ENCODE peak calls at places on chromosome 6, in ten cellular contexts. One of them, this sample, is unnamed.

GRCh38 chr6:145929037-145929633 is 35.0 kb downstream of the SHPRH start:
- DNase-seq in activated B cell treated with CpG ODN at 0.5 μM for 24 hours: no peak
- DNase-seq in GM12864: peak
- DNase-seq in glutamatergic neuron: no peak
- DNase-seq in PC-3: peak
- DNase-seq in CD4-positive, alpha-beta T cell: no peak
- DNase-seq in tibial artery: no peak
- DNase-seq in ascending aorta: no peak
- DNase-seq in DND-41: no peak
- DNase-seq in bronchial epithelial cell: peak
- DNase-seq in this sample: no peak

GRCh38 chr6:40258531-40258930 is 324.3 kb upstream of the MOCS1 start:
- DNase-seq in activated B cell treated with CpG ODN at 0.5 μM for 24 hours: no peak
- DNase-seq in CD4-positive, alpha-beta T cell: no peak
- DNase-seq in GM12864: no peak
- DNase-seq in bronchial epithelial cell: no peak
- DNase-seq in tibial artery: no peak
- DNase-seq in glutamatergic neuron: no peak
- DNase-seq in DND-41: no peak
- DNase-seq in PC-3: no peak
- DNase-seq in ascending aorta: no peak
- DNase-seq in this sample: no peak

GRCh38 chr6:77883849-77884248 is 231.0 kb downstream of the MEI4 start:
- DNase-seq in ascending aorta: no peak
- DNase-seq in bronchial epithelial cell: peak
- DNase-seq in tibial artery: no peak
- DNase-seq in CD4-positive, alpha-beta T cell: no peak
- DNase-seq in glutamatergic neuron: no peak
- DNase-seq in activated B cell treated with CpG ODN at 0.5 μM for 24 hours: no peak
- DNase-seq in GM12864: no peak
- DNase-seq in PC-3: peak
- DNase-seq in DND-41: no peak
- DNase-seq in this sample: no peak

GRCh38 chr6:136541395-136541794 is 8.8 kb downstream of the MAP7 start:
- DNase-seq in ascending aorta: no peak
- DNase-seq in CD4-positive, alpha-beta T cell: no peak
- DNase-seq in glutamatergic neuron: no peak
- DNase-seq in bronchial epithelial cell: no peak
- DNase-seq in DND-41: no peak
- DNase-seq in activated B cell treated with CpG ODN at 0.5 μM for 24 hours: no peak
- DNase-seq in tibial artery: no peak
- DNase-seq in PC-3: no peak
- DNase-seq in GM12864: no peak
- DNase-seq in this sample: no peak

GRCh38 chr6:3831741-3832530 is 17.2 kb upstream of the FAM50B start:
- DNase-seq in activated B cell treated with CpG ODN at 0.5 μM for 24 hours: no peak
- DNase-seq in tibial artery: no peak
- DNase-seq in GM12864: no peak
- DNase-seq in CD4-positive, alpha-beta T cell: no peak
- DNase-seq in DND-41: no peak
- DNase-seq in glutamatergic neuron: no peak
- DNase-seq in ascending aorta: no peak
- DNase-seq in PC-3: no peak
- DNase-seq in bronchial epithelial cell: no peak
- DNase-seq in this sample: no peak

GRCh38 chr6:45727824-45728449 is 287.7 kb downstream of the CLIC5 start:
- DNase-seq in GM12864: no peak
- DNase-seq in ascending aorta: no peak
- DNase-seq in PC-3: no peak
- DNase-seq in CD4-positive, alpha-beta T cell: no peak
- DNase-seq in DND-41: no peak
- DNase-seq in bronchial epithelial cell: no peak
- DNase-seq in tibial artery: no peak
- DNase-seq in glutamatergic neuron: no peak
- DNase-seq in activated B cell treated with CpG ODN at 0.5 μM for 24 hours: no peak
- DNase-seq in this sample: no peak

GRCh38 chr6:57198926-57199636 is 23.0 kb downstream of the RAB23 start:
- DNase-seq in glutamatergic neuron: no peak
- DNase-seq in bronchial epithelial cell: no peak
- DNase-seq in PC-3: no peak
- DNase-seq in tibial artery: no peak
- DNase-seq in ascending aorta: no peak
- DNase-seq in activated B cell treated with CpG ODN at 0.5 μM for 24 hours: no peak
- DNase-seq in CD4-positive, alpha-beta T cell: no peak
- DNase-seq in DND-41: no peak
- DNase-seq in GM12864: no peak
- DNase-seq in this sample: no peak

GRCh38 chr6:137309078-137309762 is 90.0 kb upstream of the IFNGR1 start:
- DNase-seq in activated B cell treated with CpG ODN at 0.5 μM for 24 hours: no peak
- DNase-seq in tibial artery: peak
- DNase-seq in DND-41: peak
- DNase-seq in GM12864: no peak
- DNase-seq in bronchial epithelial cell: peak
- DNase-seq in PC-3: peak
- DNase-seq in CD4-positive, alpha-beta T cell: no peak
- DNase-seq in ascending aorta: peak
- DNase-seq in glutamatergic neuron: no peak
- DNase-seq in this sample: peak

GRCh38 chr6:97215157-97215769 is 67.8 kb downstream of the MMS22L start:
- DNase-seq in activated B cell treated with CpG ODN at 0.5 μM for 24 hours: no peak
- DNase-seq in tibial artery: no peak
- DNase-seq in CD4-positive, alpha-beta T cell: no peak
- DNase-seq in ascending aorta: no peak
- DNase-seq in PC-3: peak
- DNase-seq in glutamatergic neuron: peak
- DNase-seq in DND-41: peak
- DNase-seq in GM12864: no peak
- DNase-seq in bronchial epithelial cell: peak
- DNase-seq in this sample: no peak
- TF ChIP-seq CTCF in activated B cell treated with CpG ODN at 0.5 μM for 24 hours: no peak
- TF ChIP-seq CTCF in tibial artery: no peak
- TF ChIP-seq CTCF in CD4-positive, alpha-beta T cell: no peak
- TF ChIP-seq CTCF in ascending aorta: peak
- TF ChIP-seq CTCF in PC-3: peak
- TF ChIP-seq CTCF in glutamatergic neuron: peak
- TF ChIP-seq CTCF in DND-41: peak
- TF ChIP-seq CTCF in GM12864: peak
- TF ChIP-seq CTCF in bronchial epithelial cell: peak
- TF ChIP-seq CTCF in this sample: peak

GRCh38 chr6:156420172-156420993 is 356.8 kb upstream of the ARID1B start:
- DNase-seq in bronchial epithelial cell: no peak
- DNase-seq in tibial artery: no peak
- DNase-seq in PC-3: no peak
- DNase-seq in DND-41: no peak
- DNase-seq in CD4-positive, alpha-beta T cell: no peak
- DNase-seq in activated B cell treated with CpG ODN at 0.5 μM for 24 hours: no peak
- DNase-seq in glutamatergic neuron: no peak
- DNase-seq in GM12864: no peak
- DNase-seq in ascending aorta: no peak
- DNase-seq in this sample: no peak

GRCh38 chr6:156413156-156413555 is 364.0 kb upstream of the ARID1B start:
- DNase-seq in PC-3: peak
- DNase-seq in bronchial epithelial cell: peak
- DNase-seq in activated B cell treated with CpG ODN at 0.5 μM for 24 hours: no peak
- DNase-seq in tibial artery: no peak
- DNase-seq in CD4-positive, alpha-beta T cell: no peak
- DNase-seq in GM12864: no peak
- DNase-seq in glutamatergic neuron: no peak
- DNase-seq in DND-41: no peak
- DNase-seq in ascending aorta: no peak
- DNase-seq in this sample: no peak

GRCh38 chr6:156418253-156418652 is 358.9 kb upstream of the ARID1B start:
- DNase-seq in activated B cell treated with CpG ODN at 0.5 μM for 24 hours: no peak
- DNase-seq in tibial artery: no peak
- DNase-seq in ascending aorta: no peak
- DNase-seq in glutamatergic neuron: no peak
- DNase-seq in PC-3: peak
- DNase-seq in DND-41: no peak
- DNase-seq in bronchial epithelial cell: no peak
- DNase-seq in CD4-positive, alpha-beta T cell: no peak
- DNase-seq in GM12864: no peak
- DNase-seq in this sample: no peak

GRCh38 chr6:156419594-156419993 is 357.6 kb upstream of the ARID1B start:
- DNase-seq in CD4-positive, alpha-beta T cell: no peak
- DNase-seq in activated B cell treated with CpG ODN at 0.5 μM for 24 hours: no peak
- DNase-seq in tibial artery: no peak
- DNase-seq in bronchial epithelial cell: no peak
- DNase-seq in DND-41: no peak
- DNase-seq in PC-3: no peak
- DNase-seq in GM12864: no peak
- DNase-seq in ascending aorta: no peak
- DNase-seq in glutamatergic neuron: no peak
- DNase-seq in this sample: no peak

GRCh38 chr6:156416392-156416791 is 360.8 kb upstream of the ARID1B start:
- DNase-seq in CD4-positive, alpha-beta T cell: no peak
- DNase-seq in activated B cell treated with CpG ODN at 0.5 μM for 24 hours: no peak
- DNase-seq in DND-41: no peak
- DNase-seq in GM12864: no peak
- DNase-seq in glutamatergic neuron: no peak
- DNase-seq in tibial artery: no peak
- DNase-seq in ascending aorta: no peak
- DNase-seq in bronchial epithelial cell: no peak
- DNase-seq in PC-3: no peak
- DNase-seq in this sample: no peak
- TF ChIP-seq CTCF in CD4-positive, alpha-beta T cell: no peak
- TF ChIP-seq CTCF in activated B cell treated with CpG ODN at 0.5 μM for 24 hours: no peak
- TF ChIP-seq CTCF in DND-41: no peak
- TF ChIP-seq CTCF in GM12864: no peak
- TF ChIP-seq CTCF in glutamatergic neuron: no peak
- TF ChIP-seq CTCF in tibial artery: no peak
- TF ChIP-seq CTCF in ascending aorta: no peak
- TF ChIP-seq CTCF in bronchial epithelial cell: no peak
- TF ChIP-seq CTCF in PC-3: no peak
- TF ChIP-seq CTCF in this sample: no peak

GRCh38 chr6:147787407-147787806 is 278.9 kb downstream of the SAMD5 start:
- DNase-seq in bronchial epithelial cell: no peak
- DNase-seq in activated B cell treated with CpG ODN at 0.5 μM for 24 hours: no peak
- DNase-seq in tibial artery: no peak
- DNase-seq in CD4-positive, alpha-beta T cell: no peak
- DNase-seq in glutamatergic neuron: no peak
- DNase-seq in GM12864: no peak
- DNase-seq in ascending aorta: no peak
- DNase-seq in PC-3: peak
- DNase-seq in DND-41: no peak
- DNase-seq in this sample: no peak
- TF ChIP-seq CTCF in bronchial epithelial cell: no peak
- TF ChIP-seq CTCF in activated B cell treated with CpG ODN at 0.5 μM for 24 hours: no peak
- TF ChIP-seq CTCF in tibial artery: no peak
- TF ChIP-seq CTCF in CD4-positive, alpha-beta T cell: no peak
- TF ChIP-seq CTCF in glutamatergic neuron: no peak
- TF ChIP-seq CTCF in GM12864: no peak
- TF ChIP-seq CTCF in ascending aorta: no peak
- TF ChIP-seq CTCF in PC-3: peak
- TF ChIP-seq CTCF in DND-41: no peak
- TF ChIP-seq CTCF in this sample: no peak

GRCh38 chr6:49453221-49453620 is 9.8 kb downstream of the MMUT start:
- DNase-seq in GM12864: no peak
- DNase-seq in DND-41: no peak
- DNase-seq in activated B cell treated with CpG ODN at 0.5 μM for 24 hours: no peak
- DNase-seq in glutamatergic neuron: no peak
- DNase-seq in PC-3: peak
- DNase-seq in ascending aorta: no peak
- DNase-seq in CD4-positive, alpha-beta T cell: no peak
- DNase-seq in tibial artery: no peak
- DNase-seq in bronchial epithelial cell: peak
- DNase-seq in this sample: no peak
- TF ChIP-seq CTCF in GM12864: peak
- TF ChIP-seq CTCF in DND-41: peak
- TF ChIP-seq CTCF in activated B cell treated with CpG ODN at 0.5 μM for 24 hours: no peak
- TF ChIP-seq CTCF in glutamatergic neuron: peak
- TF ChIP-seq CTCF in PC-3: no peak
- TF ChIP-seq CTCF in ascending aorta: no peak
- TF ChIP-seq CTCF in CD4-positive, alpha-beta T cell: peak
- TF ChIP-seq CTCF in tibial artery: peak
- TF ChIP-seq CTCF in bronchial epithelial cell: peak
- TF ChIP-seq CTCF in this sample: peak

GRCh38 chr6:100724222-100724621 is 156.9 kb downstream of the ASCC3 start:
- DNase-seq in GM12864: no peak
- DNase-seq in glutamatergic neuron: no peak
- DNase-seq in CD4-positive, alpha-beta T cell: no peak
- DNase-seq in ascending aorta: no peak
- DNase-seq in activated B cell treated with CpG ODN at 0.5 μM for 24 hours: no peak
- DNase-seq in DND-41: no peak
- DNase-seq in PC-3: no peak
- DNase-seq in tibial artery: no peak
- DNase-seq in bronchial epithelial cell: no peak
- DNase-seq in this sample: no peak

GRCh38 chr6:100721256-100721655 is 159.9 kb downstream of the ASCC3 start:
- DNase-seq in CD4-positive, alpha-beta T cell: no peak
- DNase-seq in PC-3: no peak
- DNase-seq in GM12864: no peak
- DNase-seq in DND-41: no peak
- DNase-seq in tibial artery: no peak
- DNase-seq in bronchial epithelial cell: no peak
- DNase-seq in activated B cell treated with CpG ODN at 0.5 μM for 24 hours: no peak
- DNase-seq in glutamatergic neuron: no peak
- DNase-seq in ascending aorta: no peak
- DNase-seq in this sample: no peak

GRCh38 chr6:100724696-100725095 is 156.4 kb downstream of the ASCC3 start:
- DNase-seq in ascending aorta: no peak
- DNase-seq in tibial artery: no peak
- DNase-seq in activated B cell treated with CpG ODN at 0.5 μM for 24 hours: no peak
- DNase-seq in GM12864: no peak
- DNase-seq in PC-3: no peak
- DNase-seq in DND-41: no peak
- DNase-seq in bronchial epithelial cell: no peak
- DNase-seq in CD4-positive, alpha-beta T cell: no peak
- DNase-seq in glutamatergic neuron: no peak
- DNase-seq in this sample: no peak

GRCh38 chr6:100719883-100720682 is 161.0 kb downstream of the ASCC3 start:
- DNase-seq in bronchial epithelial cell: peak
- DNase-seq in GM12864: no peak
- DNase-seq in DND-41: no peak
- DNase-seq in CD4-positive, alpha-beta T cell: no peak
- DNase-seq in PC-3: peak
- DNase-seq in ascending aorta: no peak
- DNase-seq in glutamatergic neuron: no peak
- DNase-seq in tibial artery: no peak
- DNase-seq in activated B cell treated with CpG ODN at 0.5 μM for 24 hours: no peak
- DNase-seq in this sample: no peak
- TF ChIP-seq CTCF in bronchial epithelial cell: no peak
- TF ChIP-seq CTCF in GM12864: peak
- TF ChIP-seq CTCF in DND-41: peak
- TF ChIP-seq CTCF in CD4-positive, alpha-beta T cell: peak
- TF ChIP-seq CTCF in PC-3: peak
- TF ChIP-seq CTCF in ascending aorta: peak
- TF ChIP-seq CTCF in glutamatergic neuron: peak
- TF ChIP-seq CTCF in tibial artery: peak
- TF ChIP-seq CTCF in activated B cell treated with CpG ODN at 0.5 μM for 24 hours: no peak
- TF ChIP-seq CTCF in this sample: no peak

GRCh38 chr6:7106752-7107577 is 796 bp upstream of the RREB1 start:
- DNase-seq in GM12864: no peak
- DNase-seq in bronchial epithelial cell: no peak
- DNase-seq in DND-41: peak
- DNase-seq in tibial artery: peak
- DNase-seq in activated B cell treated with CpG ODN at 0.5 μM for 24 hours: peak
- DNase-seq in ascending aorta: no peak
- DNase-seq in CD4-positive, alpha-beta T cell: peak
- DNase-seq in PC-3: peak
- DNase-seq in glutamatergic neuron: no peak
- DNase-seq in this sample: peak
- TF ChIP-seq CTCF in GM12864: peak
- TF ChIP-seq CTCF in bronchial epithelial cell: peak
- TF ChIP-seq CTCF in DND-41: no peak
- TF ChIP-seq CTCF in tibial artery: no peak
- TF ChIP-seq CTCF in activated B cell treated with CpG ODN at 0.5 μM for 24 hours: no peak
- TF ChIP-seq CTCF in ascending aorta: peak
- TF ChIP-seq CTCF in CD4-positive, alpha-beta T cell: peak
- TF ChIP-seq CTCF in PC-3: no peak
- TF ChIP-seq CTCF in glutamatergic neuron: no peak
- TF ChIP-seq CTCF in this sample: peak